ENCODE peak calls at places on chromosomes 1 and 21, in four cellular contexts. L, S, R and T are unnamed samples.

GRCh38 chr1:28518745-28519341 is 13.0 kb downstream of the RCC1 start:
- DNase-seq in S (peak; percentile 76), L (no peak), R (no peak), T (no peak)

GRCh38 chr1:22673486-22674409 is 20.7 kb downstream of the C1QB start:
- DNase-seq in L (no peak), S (peak; percentile 84), R (peak; percentile 48), T (peak; percentile 26)

GRCh38 chr1:210855440-210855839 is 278.5 kb downstream of the KCNH1 start:
- DNase-seq in L (no peak), S (no peak), R (no peak), T (no peak)

GRCh38 chr1:160963521-160963920 is 8.9 kb upstream of the ITLN2 start:
- DNase-seq in R (no peak), L (no peak), S (no peak), T (no peak)

GRCh38 chr1:76668046-76668445 is 199.2 kb upstream of the ST6GALNAC5 start:
- DNase-seq in L (no peak), S (no peak), R (no peak), T (no peak)

GRCh38 chr1:181345146-181345545 is 138.2 kb upstream of the CACNA1E start:
- DNase-seq in L (no peak), S (no peak), R (peak; percentile 11), T (no peak)

GRCh38 chr1:57546527-57546926 is 122.7 kb upstream of the DAB1 start:
- DNase-seq in L (no peak), S (no peak), R (no peak), T (no peak)

GRCh38 chr1:22282281-22282970 is 139.5 kb upstream of the WNT4 start:
- DNase-seq in S (peak; percentile 38), R (peak; percentile 17), L (no peak), T (no peak)

GRCh38 chr1:182149411-182149965 is 88.0 kb upstream of the ZNF648 start:
- DNase-seq in L (no peak), R (peak; percentile 36), S (no peak), T (no peak)

DNA sequence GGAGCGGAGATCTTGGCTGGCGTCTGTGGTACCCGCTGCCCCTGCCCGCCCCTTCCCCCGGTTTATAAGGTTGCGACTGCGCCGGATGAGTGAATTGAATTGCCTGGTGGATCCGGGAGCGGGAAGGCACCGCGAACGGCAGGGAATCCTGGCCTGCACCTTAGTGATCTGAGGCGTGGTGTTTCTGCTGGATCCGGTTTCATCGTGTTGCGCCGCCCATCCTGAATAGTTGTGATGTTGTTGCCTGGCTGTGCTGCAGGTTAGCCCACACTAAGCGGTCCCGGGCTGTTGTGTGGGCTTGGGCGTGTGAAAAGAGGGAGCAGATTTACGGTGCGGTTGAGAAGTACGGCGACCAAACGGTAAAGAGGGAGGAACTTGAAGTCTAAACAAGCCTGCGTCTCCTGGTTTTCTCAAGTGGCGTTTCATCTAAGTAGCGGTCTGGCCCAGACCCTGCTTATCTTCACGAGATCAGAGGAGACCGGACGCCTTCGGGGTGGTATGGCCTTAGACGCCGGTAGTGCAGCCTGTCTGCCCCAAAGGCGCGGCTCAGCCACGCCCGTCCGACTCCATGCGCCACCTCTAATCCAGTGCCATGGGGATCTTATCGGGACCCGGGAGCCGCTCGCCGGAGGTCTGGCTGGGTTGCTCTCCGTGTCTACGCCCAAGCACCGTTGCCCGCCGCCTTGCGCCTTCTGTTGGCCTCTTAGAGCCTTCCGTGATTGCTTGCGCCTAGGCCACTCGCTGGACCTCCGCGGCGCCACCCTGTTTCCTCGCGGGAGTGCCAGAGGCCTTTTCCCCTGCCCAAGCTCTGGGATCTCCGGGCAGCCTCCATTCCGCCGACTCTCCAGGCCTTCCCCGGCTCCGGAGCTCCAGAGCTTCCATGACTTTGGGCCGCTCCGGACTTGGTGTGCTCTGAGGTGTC is 87.5 kb upstream of the RHOU start:
- DNase-seq in S (peak; percentile 78), R (peak; percentile 34), L (peak; percentile 44), T (no peak)
- TF ChIP-seq CTCF in S (no peak), R (no peak), L (no peak), T (no peak)

DNA sequence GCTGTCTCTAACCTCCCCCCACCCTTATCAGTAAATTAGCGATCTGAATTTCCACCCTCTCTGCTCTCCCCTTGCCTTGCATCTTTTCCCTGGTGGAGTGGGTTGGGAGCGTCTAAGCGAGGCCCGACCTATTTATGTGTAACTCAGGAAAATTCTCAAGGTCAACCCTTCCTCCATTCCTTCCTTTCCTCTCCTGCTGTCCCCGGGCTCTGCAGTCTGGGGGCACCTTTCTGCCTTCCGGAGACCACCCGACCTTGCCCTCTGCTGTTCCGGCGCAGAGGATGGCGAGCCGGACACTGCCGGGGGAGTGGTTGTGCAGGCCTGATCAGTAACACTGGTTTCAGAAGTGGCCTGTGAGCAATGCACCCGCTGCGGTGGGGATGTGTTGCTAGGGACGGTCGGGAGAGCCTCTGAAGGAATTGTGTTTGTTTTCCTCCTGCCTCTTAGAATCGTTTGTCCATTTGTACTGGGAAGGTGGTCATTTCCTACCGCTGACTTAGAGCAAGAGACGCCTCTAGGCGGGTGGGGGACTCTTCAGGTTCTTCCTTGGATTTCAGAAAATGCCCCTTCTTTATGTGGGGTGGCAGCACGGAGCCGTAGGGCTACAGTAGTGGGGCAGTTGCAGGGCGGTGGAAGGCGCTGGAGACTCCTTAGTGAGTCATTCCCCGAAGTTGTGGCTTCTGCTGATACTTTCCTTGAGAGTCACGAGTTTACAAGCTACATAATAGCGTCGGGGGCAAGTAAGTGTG is 543 bp downstream of the MGST3 start:
- DNase-seq in S (peak; percentile 66), L (peak; percentile 59), R (peak; percentile 58), T (peak; percentile 39)
- TF ChIP-seq POLR2A in S (no peak), L (no peak), R (no peak), T (no peak)

GRCh38 chr21:15729674-15730483 is at the start of gene USP25:
- DNase-seq in S (peak; percentile 88), R (peak; percentile 95), L (peak; percentile 87), T (peak; percentile 90)
- TF ChIP-seq CTCF in S (peak; percentile 6), R (no peak), L (peak; percentile 23), T (peak; percentile 60)

GRCh38 chr1:14826172-14826636 is 227.7 kb downstream of the KAZN start:
- DNase-seq in L (peak; percentile 67), S (no peak), R (no peak), T (no peak)
- TF ChIP-seq POLR2A in L (no peak), S (no peak), R (no peak), T (no peak)